ENCODE peak calls at places on chromosomes 4 and X, in seven cellular contexts. X is A549, L is Panc1, H is HCT116, O is GM23338, W is K562, G is GM12878. R is an unnamed sample.

GRCh38 chrX:76253432-76253831 is 80.6 kb downstream of the PBDC1 start:
- DNase-seq in O (peak; percentile 66), X (peak; percentile 53), W (peak; percentile 11), G (peak; percentile 30), H (peak; percentile 18), L (peak; percentile 8), R (peak; percentile 8)

GRCh38 chr4:168480991-168481588 is 798 bp upstream of the DDX60L start:
- DNase-seq in W (peak; percentile 44), H (peak; percentile 70), X (peak; percentile 72), G (peak; percentile 16), O (no peak), L (peak; percentile 79), R (peak; percentile 74)

GRCh38 chr4:158529505-158529904 is 7.8 kb downstream of the RXFP1 start:
- DNase-seq in O (no peak), H (no peak), L (no peak), G (no peak), W (no peak), X (no peak), R (no peak)

GRCh38 chrX:18640686-18641085 is 31.2 kb downstream of the RS1 start:
- DNase-seq in O (peak; percentile 84), W (peak; percentile 3), H (no peak), G (no peak), L (no peak), X (no peak), R (no peak)

GRCh38 chr4:84479663-84480062 is 19.4 kb downstream of the NKX6-1 start:
- DNase-seq in H (no peak), L (no peak), X (no peak), O (peak; percentile 42), G (no peak), W (no peak), R (no peak)

GRCh38 chrX:74251006-74251930 is 52.7 kb upstream of the ZCCHC13 start:
- DNase-seq in H (no peak), G (no peak), L (no peak), X (peak; percentile 78), O (no peak), W (no peak), R (peak; percentile 45)

GRCh38 chrX:12891915-12892506 is 14.4 kb upstream of the TLR8 start:
- DNase-seq in O (no peak), G (peak; percentile 85), L (no peak), X (no peak), H (no peak), W (no peak), R (no peak)

GRCh38 chr4:38715076-38715475 is 51.1 kb downstream of the KLF3 start:
- DNase-seq in L (no peak), G (no peak), X (no peak), O (no peak), H (no peak), W (no peak), R (no peak)

GRCh38 chr4:25020240-25020639 is 10.5 kb downstream of the LGI2 start:
- DNase-seq in L (no peak), W (no peak), O (no peak), G (no peak), X (peak; percentile 45), H (no peak), R (no peak)

GRCh38 chrX:103211012-103211715 is 3.7 kb upstream of the BEX4 start:
- DNase-seq in X (peak; percentile 34), G (no peak), L (peak; percentile 25), O (peak; percentile 76), H (peak; percentile 10), W (peak; percentile 39), R (no peak)

GRCh38 chrX:103932133-103932532 is 30.3 kb upstream of the TMSB15B start:
- DNase-seq in L (no peak), X (no peak), G (no peak), W (no peak), H (no peak), O (no peak), R (no peak)

GRCh38 chr4:16122225-16122624 is 38.4 kb upstream of the PROM1 start:
- DNase-seq in H (no peak), X (no peak), W (no peak), O (no peak), G (no peak), L (no peak), R (peak; percentile 89)

GRCh38 chr4:54971474-54971950 is 153.9 kb downstream of the KDR start:
- DNase-seq in G (no peak), X (peak; percentile 29), O (peak; percentile 82), H (peak; percentile 53), W (peak; percentile 51), L (peak; percentile 42), R (peak; percentile 32)

GRCh38 chr4:106707776-106708603 is 328.1 kb downstream of the DKK2 start:
- DNase-seq in L (no peak), G (no peak), X (no peak), O (no peak), W (no peak), H (no peak), R (peak; percentile 30)

GRCh38 chr4:56978750-56979303 is at the start of gene POLR2B:
- DNase-seq in W (peak; percentile 92), L (peak; percentile 80), G (peak; percentile 86), H (peak; percentile 93), O (peak; percentile 99), X (peak; percentile 95), R (peak; percentile 97)

DNA sequence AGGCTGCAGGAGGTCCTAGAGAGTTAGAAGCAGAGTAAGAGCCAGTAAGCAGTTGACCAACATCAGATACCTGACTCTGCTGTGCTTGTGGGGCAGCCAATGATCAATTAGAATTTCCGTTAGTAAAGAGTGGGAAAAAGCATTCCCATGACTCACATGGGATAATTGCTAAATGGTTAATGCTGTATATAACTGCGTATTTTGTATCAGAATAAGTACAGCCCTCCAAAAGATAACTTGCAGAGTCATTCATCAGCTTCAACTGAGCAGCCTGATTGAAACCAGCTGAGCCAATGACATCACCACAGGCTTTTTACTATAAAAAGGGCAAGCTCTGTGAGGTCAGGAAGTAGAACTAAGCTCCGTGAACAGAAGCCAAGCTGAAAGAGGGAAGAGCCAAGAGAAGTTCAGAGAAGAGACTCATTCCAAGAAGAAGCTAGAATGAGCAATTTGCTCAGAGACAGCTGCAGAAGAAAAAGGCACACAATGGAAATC is 67.9 kb downstream of the PPP3CA start:
- DNase-seq in G (no peak), O (no peak), H (no peak), X (peak; percentile 46), L (no peak), W (no peak), R (peak; percentile 9)
- TF ChIP-seq REST in G (no peak), O (no peak), H (no peak), X (no peak), L (no peak), W (no peak), R (no peak)

GRCh38 chr4:125313497-125313896 is 1.3 kb upstream of the FAT4 start:
- DNase-seq in L (no peak), W (peak; percentile 50), G (no peak), H (peak; percentile 85), X (peak; percentile 78), O (peak; percentile 94), R (peak; percentile 42)

GRCh38 chr4:125315571-125316390 is 1.0 kb downstream of the FAT4 start:
- DNase-seq in X (peak; percentile 36), W (no peak), L (no peak), G (no peak), H (no peak), O (peak; percentile 75), R (no peak)

GRCh38 chr4:125313989-125314602 is 659 bp upstream of the FAT4 start:
- DNase-seq in G (no peak), O (peak; percentile 19), L (no peak), W (no peak), X (no peak), H (no peak), R (no peak)

GRCh38 chr4:125316391-125316780 is 1.6 kb downstream of the FAT4 start:
- DNase-seq in X (peak; percentile 24), H (no peak), W (no peak), L (no peak), G (no peak), O (peak; percentile 59), R (no peak)

DNA sequence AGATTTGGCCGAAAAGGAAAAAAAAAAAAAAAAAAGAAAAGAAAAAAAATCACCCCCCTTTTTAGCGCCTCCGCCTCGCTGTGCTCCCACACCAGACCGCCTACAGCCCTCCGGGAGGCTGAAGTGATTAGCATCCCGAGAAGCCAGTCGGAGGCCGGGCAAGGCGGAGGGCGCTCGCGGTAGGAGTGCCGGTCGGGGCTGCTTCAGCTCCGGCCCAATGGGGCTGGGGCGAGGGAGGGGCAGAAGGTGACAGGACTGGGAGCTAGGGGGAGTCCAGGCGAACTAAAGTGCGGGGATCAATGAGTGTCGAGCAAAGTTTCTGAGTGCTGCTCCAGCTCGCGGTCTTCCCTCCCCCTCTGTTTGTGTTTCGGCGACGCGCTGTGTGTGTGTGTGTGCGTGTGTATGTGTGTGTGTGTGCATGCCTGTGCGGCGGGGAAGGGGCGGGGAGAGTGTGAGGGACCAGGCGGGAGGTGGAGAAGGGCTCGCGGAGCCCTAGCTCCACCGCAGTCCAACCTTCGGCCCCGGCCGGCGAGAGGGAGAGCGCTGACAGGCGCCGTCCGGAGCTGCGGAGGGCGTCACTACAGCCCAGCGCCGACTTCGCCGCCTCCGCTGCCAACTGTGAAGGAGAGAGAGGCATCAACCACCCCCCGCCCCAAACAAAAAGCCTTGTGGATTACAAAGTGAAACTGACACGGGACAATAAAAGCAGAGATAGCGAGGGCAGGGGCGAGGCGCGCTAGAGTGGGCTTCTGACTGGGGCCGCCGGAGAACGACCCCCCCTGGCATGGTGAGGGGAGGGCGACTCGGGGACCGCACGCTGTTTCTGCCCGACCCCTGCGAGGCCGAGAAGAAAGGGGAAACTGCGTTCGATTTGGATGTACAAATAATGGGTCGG is at the start of gene FAT4:
- DNase-seq in H (peak; percentile 85), X (peak; percentile 88), L (no peak), O (peak; percentile 94), G (no peak), W (peak; percentile 35), R (peak; percentile 5)
- TF ChIP-seq CTCF in H (no peak), X (no peak), L (no peak), O (no peak), G (no peak), W (no peak), R (no peak)

DNA sequence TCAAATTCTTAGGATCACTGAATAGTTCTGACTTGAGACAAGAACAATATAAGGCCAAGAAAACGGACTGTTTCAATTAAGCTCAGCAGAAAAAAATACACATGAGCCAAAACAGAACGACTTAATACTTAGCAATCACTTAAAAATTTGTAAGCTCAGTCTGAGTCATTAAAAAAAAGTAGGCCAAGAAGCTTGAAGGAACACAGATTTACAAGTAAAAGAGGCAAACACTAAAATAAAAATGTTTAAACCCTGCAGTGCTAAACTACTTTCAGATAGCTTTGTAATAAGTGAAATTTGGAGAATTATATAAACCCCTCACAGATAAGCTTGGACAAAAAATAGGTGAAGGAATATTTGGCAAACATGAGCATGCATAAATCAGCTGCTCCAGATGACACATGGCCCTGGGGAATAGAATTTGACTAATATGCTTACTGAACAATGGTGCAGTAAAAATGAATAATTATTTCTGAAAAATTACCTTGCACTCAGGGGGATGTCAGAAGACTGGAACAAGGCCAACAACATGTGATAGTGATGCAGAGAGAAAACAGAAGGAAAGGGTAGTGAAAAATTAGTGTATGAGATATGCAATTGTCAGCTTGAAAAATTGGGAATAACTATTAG is 49.6 kb downstream of the LNX1 start:
- DNase-seq in G (no peak), X (no peak), O (no peak), L (no peak), W (no peak), H (no peak), R (no peak)
- TF ChIP-seq REST in G (no peak), X (no peak), O (no peak), L (no peak), W (no peak), H (no peak), R (no peak)

DNA sequence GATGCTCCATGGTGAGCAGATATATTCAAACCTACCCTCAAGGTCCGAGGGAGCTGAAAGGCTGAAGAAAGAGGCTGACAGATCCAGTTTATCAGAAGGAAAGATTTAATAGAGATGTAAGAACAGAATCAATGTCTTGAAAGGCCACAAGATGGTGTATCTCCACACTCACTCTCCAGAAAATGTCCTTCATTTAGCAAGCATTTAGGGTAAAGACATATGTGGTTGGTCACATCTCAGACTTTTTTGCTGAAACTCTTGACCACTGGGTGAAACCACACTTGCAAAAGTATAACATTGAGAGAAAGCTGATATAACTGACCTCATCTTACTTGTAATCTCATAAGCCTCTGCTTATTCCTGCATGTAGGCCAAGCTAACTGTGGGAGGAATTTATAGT is 745.8 kb upstream of the GALNTL6 start:
- DNase-seq in H (no peak), O (peak; percentile 30), L (no peak), X (peak; percentile 4), W (no peak), G (peak; percentile 0), R (no peak)
- TF ChIP-seq CTCF in H (no peak), O (peak; percentile 15), L (peak; percentile 6), X (no peak), W (no peak), G (no peak), R (no peak)

R was measured in HL-60.